ENCODE peak calls at places on chromosomes 6 and 20, in five cellular contexts. C is PC-3, Q is GM23248, I is HCT116, N is neural progenitor cell. J is an unnamed sample.

GRCh38 chr20:25532015-25532751 is 53.1 kb downstream of the NINL start:
- DNase-seq in C (peak), Q (no peak), I (no peak), N (peak), J (no peak)

GRCh38 chr6:137954253-137954652 is 87.2 kb downstream of the TNFAIP3 start:
- DNase-seq in C (no peak), Q (no peak), I (no peak), N (no peak), J (no peak)

GRCh38 chr6:156175971-156176421 is 601.2 kb upstream of the ARID1B start:
- DNase-seq in C (peak), Q (no peak), I (peak), N (peak), J (no peak)

GRCh38 chr6:39276379-39276995 is 37.7 kb downstream of the KCNK17 start:
- DNase-seq in C (no peak), Q (no peak), I (no peak), N (no peak), J (no peak)

GRCh38 chr20:50309280-50309763 is 118.7 kb downstream of the CEBPB start:
- DNase-seq in C (no peak), Q (peak), I (no peak), N (no peak), J (no peak)

GRCh38 chr6:142218441-142218840 is 71.4 kb downstream of the VTA1 start:
- DNase-seq in C (no peak), Q (no peak), I (no peak), N (no peak), J (no peak)

GRCh38 chr6:166203003-166203640 is 35.5 kb upstream of the TBXT start:
- DNase-seq in C (no peak), Q (no peak), I (no peak), N (no peak), J (no peak)

GRCh38 chr20:62276448-62276847 is 26.3 kb upstream of the ADRM1 start:
- DNase-seq in C (no peak), Q (no peak), I (no peak), N (no peak), J (no peak)

GRCh38 chr20:47330933-47331708 is 25.4 kb downstream of the ZMYND8 start:
- DNase-seq in C (peak), Q (peak), I (peak), N (no peak), J (no peak)

GRCh38 chr20:12383770-12384304 is 466.1 kb downstream of the BTBD3 start:
- DNase-seq in C (peak), Q (no peak), I (no peak), N (no peak), J (no peak)

GRCh38 chr20:12391099-12391498 is 473.4 kb downstream of the BTBD3 start:
- DNase-seq in C (no peak), Q (no peak), I (no peak), N (no peak), J (no peak)

GRCh38 chr20:12386821-12387220 is 469.1 kb downstream of the BTBD3 start:
- DNase-seq in C (no peak), Q (no peak), I (no peak), N (no peak), J (peak)
- TF ChIP-seq EZH2 in C (no peak), Q (no peak), I (no peak), N (no peak), J (no peak)

GRCh38 chr6:158962371-158962770 is 37.6 kb downstream of the RSPH3 start:
- DNase-seq in C (no peak), Q (peak), I (no peak), N (no peak), J (no peak)
- TF ChIP-seq EZH2phosphoT487 in C (no peak), Q (no peak), I (no peak), N (no peak), J (no peak)

GRCh38 chr6:100488231-100488630 is 23.5 kb upstream of the SIM1 start:
- DNase-seq in C (no peak), Q (no peak), I (no peak), N (no peak), J (no peak)
- H3K9ac ChIP-seq in C (no peak), Q (no peak), I (no peak), N (no peak), J (no peak)

DNA sequence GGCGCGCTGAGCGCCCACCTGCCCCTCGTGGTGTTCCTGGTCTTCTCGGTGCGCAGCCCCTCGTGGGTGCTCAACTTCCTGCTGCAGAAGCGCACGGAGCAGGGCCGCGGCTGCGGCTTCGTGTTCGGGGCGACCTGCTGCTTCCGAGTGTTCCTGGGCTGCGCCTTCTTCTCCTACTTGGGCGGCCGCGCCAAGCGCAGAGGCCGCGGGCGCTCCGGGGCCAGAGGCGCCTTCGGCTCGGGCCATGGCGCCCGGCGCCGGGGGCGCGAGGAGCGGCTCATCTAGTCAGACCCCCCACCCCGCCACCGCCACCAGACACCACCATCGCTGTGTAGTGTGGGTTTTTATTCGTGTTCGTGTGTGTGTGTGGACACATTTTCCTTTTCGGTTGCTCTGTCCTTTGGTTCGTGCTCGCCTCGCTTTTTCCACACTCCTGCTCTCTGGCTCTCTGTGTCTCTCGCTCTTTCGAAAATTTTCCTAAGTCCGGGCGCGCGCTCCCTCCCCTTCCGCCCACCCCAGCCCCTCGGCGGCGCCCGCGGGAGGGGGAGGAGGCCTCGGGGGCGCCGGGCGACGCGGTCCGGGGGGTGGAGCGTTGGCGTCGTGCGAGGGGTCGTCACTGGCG is 38.0 kb downstream of the GNAS start:
- DNase-seq in C (peak), Q (peak), I (no peak), N (peak), J (peak)
- TF ChIP-seq EZH2 in C (no peak), Q (no peak), I (no peak), N (no peak), J (no peak)

GRCh38 chr20:33187491-33187890 is 19.5 kb downstream of the BPIFA2 start:
- DNase-seq in C (no peak), Q (no peak), I (no peak), N (no peak), J (no peak)
- TF ChIP-seq EZH2phosphoT487 in C (no peak), Q (no peak), I (no peak), N (no peak), J (no peak)

DNA sequence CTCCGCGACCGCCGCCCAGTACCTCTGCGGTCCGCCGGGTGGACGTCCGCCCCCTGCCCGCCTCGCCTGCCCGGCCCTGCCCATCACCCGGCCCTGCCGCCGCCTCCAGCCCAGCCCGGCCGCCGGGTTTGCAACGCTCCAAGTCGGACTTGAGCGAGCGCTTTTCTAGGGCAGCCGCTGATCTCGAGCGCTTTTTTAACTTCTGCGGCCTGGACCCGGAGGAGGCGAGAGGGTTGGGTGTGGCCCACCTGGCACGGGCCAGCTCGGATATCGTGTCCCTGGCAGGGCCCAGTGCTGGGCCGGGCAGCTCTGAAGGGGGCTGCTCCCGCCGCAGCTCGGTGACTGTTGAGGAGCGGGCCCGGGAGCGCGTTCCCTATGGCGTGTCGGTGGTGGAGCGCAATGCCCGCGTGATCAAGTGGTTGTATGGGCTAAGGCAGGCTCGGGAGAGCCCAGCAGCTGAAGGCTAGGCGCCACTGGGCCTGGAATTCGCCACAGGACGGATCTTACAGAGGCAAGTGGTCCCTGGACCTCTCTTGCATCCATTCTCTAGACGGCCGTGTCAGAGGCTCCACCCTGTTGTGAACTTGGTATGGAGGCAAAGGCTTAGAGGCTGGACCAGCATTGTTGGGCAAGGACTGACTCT is 11.8 kb downstream of the FAM110A start:
- DNase-seq in C (no peak), Q (no peak), I (no peak), N (peak), J (no peak)
- H3K9ac ChIP-seq in C (no peak), Q (no peak), I (no peak), N (no peak), J (no peak)

DNA sequence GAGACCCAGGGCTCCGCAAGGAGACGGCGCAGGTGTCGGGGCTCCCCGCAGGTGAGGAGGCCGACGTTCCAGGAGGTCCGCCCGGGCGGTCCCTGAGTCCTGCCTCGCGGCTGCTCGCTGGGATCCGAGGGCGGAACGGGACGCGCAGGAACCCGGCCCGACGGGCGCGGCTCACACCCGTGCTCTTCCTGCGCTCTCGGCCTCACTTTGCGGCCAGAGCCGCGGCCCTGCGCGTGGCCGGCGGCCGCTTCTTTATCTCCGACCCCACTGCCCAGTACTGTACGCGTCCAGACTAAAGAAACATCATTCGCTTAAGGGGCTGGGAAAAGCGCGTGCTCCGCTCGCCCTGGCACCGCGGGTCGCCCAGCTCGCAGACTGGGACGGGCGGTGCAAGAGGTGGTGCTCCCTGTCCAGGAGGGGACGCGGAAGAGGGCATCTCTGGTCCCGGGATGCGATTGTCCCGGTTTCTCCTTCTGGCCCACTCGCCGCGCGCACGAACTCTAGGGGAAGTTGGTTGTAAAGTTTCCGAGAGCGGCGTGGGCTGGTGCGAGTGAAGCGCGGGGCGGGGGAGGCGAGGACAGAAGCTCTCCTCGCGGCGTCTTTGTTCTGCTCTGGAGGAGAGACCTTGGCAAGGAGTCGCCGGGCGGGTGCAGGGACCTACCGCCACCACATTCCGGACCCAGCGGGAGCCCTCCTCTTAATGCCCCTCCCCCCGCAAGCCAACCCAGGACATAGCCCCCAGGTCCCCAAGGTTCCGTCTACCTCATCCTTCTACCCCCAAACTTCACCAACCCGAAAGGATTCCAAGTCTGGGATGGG is 70.9 kb downstream of the SOX4 start:
- DNase-seq in C (no peak), Q (peak), I (no peak), N (peak), J (no peak)
- TF ChIP-seq EZH2 in C (no peak), Q (peak), I (no peak), N (no peak), J (no peak)

DNA sequence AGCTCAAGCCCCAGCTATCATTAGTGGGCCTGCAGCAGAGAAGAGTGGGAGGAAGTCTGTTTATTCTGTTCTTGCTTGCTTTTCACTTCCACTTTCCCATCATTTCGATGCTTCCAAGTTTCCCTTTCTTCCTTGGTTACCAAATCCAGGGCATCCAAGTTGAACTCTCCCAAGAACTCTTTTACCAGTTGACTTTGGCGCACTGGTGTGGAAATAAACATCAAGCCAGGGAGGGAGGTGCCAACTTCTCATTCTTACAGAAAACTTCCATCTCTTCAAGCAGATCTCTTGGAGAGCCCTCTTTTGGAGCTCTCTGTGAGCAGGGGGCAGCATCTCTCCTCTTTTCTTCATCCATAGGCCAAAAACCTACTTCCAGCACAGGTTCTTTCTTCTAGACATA is 85.7 kb upstream of the RGS17 start:
- DNase-seq in C (no peak), Q (no peak), I (no peak), N (no peak), J (no peak)
- TF ChIP-seq EZH2phosphoT487 in C (no peak), Q (no peak), I (no peak), N (no peak), J (no peak)